ENCODE peak calls at places on chromosomes 13 and 19, in five cellular contexts. F is IMR-90, J is endothelial cell of umbilical vein, X is mammary epithelial cell, Y is astrocyte. Q is an unnamed sample. For H3K4me1, the result is how much of the 10 kb centered on the place peaks cover.

GRCh38 chr19:15320118-15320517 is 12.2 kb downstream of the BRD4 start:
- DNase-seq in F (peak), J (no peak), X (no peak), Y (peak), Q (no peak)

GRCh38 chr19:10766681-10767201 is 48.9 kb downstream of the DNM2 start:
- DNase-seq in F (peak), J (peak), X (no peak), Y (peak), Q (no peak)

GRCh38 chr13:31920301-31920818 is 111.2 kb upstream of the FRY start:
- DNase-seq in F (no peak), J (no peak), X (no peak), Y (no peak), Q (no peak)

GRCh38 chr19:53977991-53978731 is 13.3 kb upstream of the CACNG6 start:
- DNase-seq in F (peak), J (peak), X (peak), Y (peak), Q (no peak)

GRCh38 chr13:43895940-43896339 is 16.2 kb downstream of the LACC1 start:
- DNase-seq in F (peak), J (no peak), X (no peak), Y (peak), Q (no peak)

GRCh38 chr13:95099541-95099940 is 201.7 kb downstream of the ABCC4 start:
- DNase-seq in F (peak), J (peak), X (peak), Y (peak), Q (no peak)

GRCh38 chr19:41641879-41642485 is 15.1 kb upstream of the CEACAM4 start:
- DNase-seq in F (peak), J (peak), X (peak), Y (peak), Q (peak)

GRCh38 chr13:32426191-32426980 is 1.5 kb downstream of the N4BP2L1 start:
- DNase-seq in F (no peak), J (no peak), X (no peak), Y (no peak), Q (peak)

GRCh38 chr13:23558675-23559536 is 11.3 kb upstream of the TNFRSF19 start:
- DNase-seq in F (peak), J (peak), X (peak), Y (peak), Q (no peak)

GRCh38 chr19:54207908-54208783 is 7.5 kb downstream of the RPS9 start:
- DNase-seq in F (peak), J (peak), X (no peak), Y (peak), Q (no peak)

GRCh38 chr19:14561832-14562351 is 10.0 kb downstream of the NDUFB7 start:
- DNase-seq in F (peak), J (no peak), X (peak), Y (no peak), Q (no peak)

GRCh38 chr19:42277821-42278809 is 9.1 kb downstream of the CIC start:
- DNase-seq in F (no peak), J (peak), X (peak), Y (no peak), Q (no peak)

GRCh38 chr19:37855098-37855497 is 51.3 kb downstream of the WDR87 start:
- DNase-seq in F (peak), J (peak), X (peak), Y (peak), Q (no peak)

GRCh38 chr13:36998624-36999041 is 507 bp downstream of the ALG5 start:
- DNase-seq in F (no peak), J (no peak), X (peak), Y (no peak), Q (peak)

GRCh38 chr19:16315825-16316505 is 8.7 kb upstream of the KLF2 start:
- DNase-seq in F (peak), J (no peak), X (peak), Y (peak), Q (no peak)

GRCh38 chr19:49823472-49823871 is 5.4 kb downstream of the MED25 start:
- DNase-seq in F (no peak), J (no peak), X (no peak), Y (no peak), Q (no peak)

GRCh38 chr13:50999641-51000040 is 90.0 kb downstream of the RNASEH2B start:
- DNase-seq in F (no peak), J (no peak), X (no peak), Y (no peak), Q (no peak)

GRCh38 chr13:79837741-79838450 is 356.9 kb downstream of the NDFIP2 start:
- DNase-seq in F (peak), J (no peak), X (peak), Y (peak), Q (no peak)

GRCh38 chr19:4370418-4371041 is 27.2 kb downstream of the MPND start:
- DNase-seq in F (no peak), J (no peak), X (no peak), Y (no peak), Q (no peak)

GRCh38 chr19:4371209-4371897 is 28.0 kb downstream of the MPND start:
- DNase-seq in F (no peak), J (no peak), X (no peak), Y (no peak), Q (no peak)

GRCh38 chr19:4369109-4369887 is 25.9 kb downstream of the MPND start:
- DNase-seq in F (no peak), J (no peak), X (peak), Y (no peak), Q (peak)

GRCh38 chr19:4368128-4368820 is 24.9 kb downstream of the MPND start:
- DNase-seq in F (peak), J (peak), X (peak), Y (no peak), Q (no peak)

GRCh38 chr19:4369888-4370260 is 26.5 kb downstream of the MPND start:
- DNase-seq in F (peak), J (peak), X (peak), Y (no peak), Q (peak)
- TF ChIP-seq CTCF in F (peak), J (peak), X (peak), Y (peak), Q (peak)

GRCh38 chr13:29532821-29533220 is 62.7 kb downstream of the SLC7A1 start:
- DNase-seq in F (no peak), J (no peak), X (no peak), Y (peak), Q (no peak)
- H3K9ac ChIP-seq in F (no peak), J (no peak), X (no peak), Y (no peak), Q (no peak)

DNA sequence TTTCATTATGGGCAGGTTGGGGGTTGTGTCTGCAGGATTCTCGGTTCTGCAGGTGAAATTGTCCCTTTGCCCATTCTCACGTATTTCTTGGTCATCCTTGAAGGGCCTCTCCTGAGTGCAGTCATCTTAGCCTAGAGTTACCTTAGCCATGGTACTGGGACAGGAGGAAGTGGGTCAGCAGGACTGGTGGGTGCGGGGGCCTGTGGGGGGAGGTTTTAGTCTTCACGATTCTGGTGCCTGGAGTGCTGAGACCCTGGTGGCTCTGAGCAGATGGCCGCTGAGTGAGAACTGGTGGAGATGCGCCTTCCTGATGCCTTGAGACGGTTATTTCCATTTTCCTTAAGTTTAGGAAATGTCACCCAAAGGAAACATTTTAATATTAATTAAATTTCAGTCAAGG is 11.8 kb downstream of the COL4A2 start:
- DNase-seq in F (no peak), J (no peak), X (no peak), Y (no peak), Q (no peak)
- H3K4me1 ChIP-seq in F (under half), J (under half), X (under half), Y (half or more), Q (under half)

GRCh38 chr19:57632987-57633831 is at the start of gene ZNF211:
- DNase-seq in F (peak), J (peak), X (peak), Y (peak), Q (peak)
- TF ChIP-seq CTCF in F (peak), J (no peak), X (no peak), Y (no peak), Q (no peak)

DNA sequence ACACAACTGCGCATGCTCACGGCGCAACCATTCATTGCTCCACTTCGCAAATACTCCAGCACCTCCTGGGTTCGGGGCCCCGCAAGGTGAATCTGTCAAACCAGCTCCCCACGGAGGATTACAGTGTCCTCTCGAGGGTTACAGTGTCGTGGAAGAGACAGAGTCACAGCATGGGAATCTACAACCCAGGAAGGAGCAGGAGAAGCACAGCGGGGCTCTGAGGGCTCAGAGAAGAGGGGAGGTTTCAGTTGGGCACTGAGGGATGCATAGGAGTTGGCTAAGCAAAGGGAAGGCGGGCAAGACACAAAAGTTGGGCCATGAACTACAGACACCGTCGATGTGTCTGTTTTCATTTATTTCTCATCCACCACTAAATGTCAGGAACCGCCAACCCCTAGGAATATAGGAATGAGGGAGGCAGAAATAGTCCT is 1.0 kb upstream of the GTF2F1 start:
- DNase-seq in F (no peak), J (no peak), X (no peak), Y (no peak), Q (peak)
- H3K9ac ChIP-seq in F (peak), J (peak), X (peak), Y (peak), Q (peak)